ENCODE peak calls at places on chromosomes 2 and 18, in eight cellular contexts. Z, E, Y, R, W, J, V and C are unnamed samples. For H3K9me3, H3K4me1 and H3K36me3, the result is how much of the 10 kb centered on the place peaks cover.

GRCh38 chr18:57854726-57855125 is 51.6 kb upstream of the ATP8B1 start:
- DNase-seq in W (peak), J (no peak), V (no peak), R (no peak), E (no peak), Z (no peak), Y (no peak), C (no peak)

GRCh38 chr2:230176996-230177395 is 42.8 kb downstream of the SP110 start:
- DNase-seq in W (no peak), E (no peak), V (no peak), Z (no peak), Y (no peak), R (no peak), J (no peak), C (no peak)

GRCh38 chr18:67730884-67731283 is 214.4 kb upstream of the DSEL start:
- DNase-seq in E (no peak), R (no peak), J (no peak), Y (no peak), Z (no peak), W (no peak), V (no peak), C (no peak)

GRCh38 chr2:144914622-144915230 is 394.8 kb upstream of the ZEB2 start:
- DNase-seq in E (no peak), R (no peak), J (no peak), Z (peak), Y (no peak), W (no peak), V (no peak), C (no peak)

GRCh38 chr2:74267068-74267467 is 68.7 kb downstream of the MTHFD2 start:
- DNase-seq in Y (no peak), W (peak), R (no peak), Z (peak), E (no peak), V (no peak), J (peak), C (peak)

GRCh38 chr2:51031004-51031791 is 734 bp downstream of the NRXN1 start:
- DNase-seq in Z (no peak), R (no peak), Y (no peak), J (no peak), W (no peak), E (no peak), V (no peak), C (no peak)

GRCh38 chr18:55477537-55478300 is 110.3 kb downstream of the TCF4 start:
- DNase-seq in Z (peak), E (peak), W (no peak), R (no peak), V (no peak), J (no peak), Y (peak), C (peak)

GRCh38 chr2:156708051-156708450 is 271.9 kb downstream of the GPD2 start:
- DNase-seq in J (no peak), Z (peak), V (no peak), E (no peak), W (no peak), R (no peak), Y (no peak), C (no peak)

GRCh38 chr2:192030289-192030688 is 164.4 kb downstream of the TMEFF2 start:
- DNase-seq in J (no peak), W (no peak), R (no peak), E (no peak), Y (no peak), Z (no peak), V (no peak), C (no peak)

GRCh38 chr18:69557246-69557781 is 156.6 kb downstream of the DOK6 start:
- DNase-seq in R (no peak), Y (no peak), E (no peak), W (no peak), Z (no peak), V (no peak), J (no peak), C (no peak)

GRCh38 chr2:239192975-239193374 is 207.8 kb downstream of the HDAC4 start:
- DNase-seq in R (no peak), Y (no peak), J (no peak), W (no peak), Z (no peak), V (peak), E (no peak), C (no peak)

GRCh38 chr18:12434541-12434929 is 26.8 kb downstream of the PRELID3A start:
- DNase-seq in E (no peak), Z (no peak), V (no peak), R (no peak), J (no peak), W (no peak), Y (no peak), C (no peak)

GRCh38 chr18:79197531-79197930 is 128.3 kb downstream of the ATP9B start:
- DNase-seq in J (no peak), E (no peak), Z (no peak), R (no peak), Y (no peak), V (no peak), W (no peak), C (no peak)

GRCh38 chr18:76445741-76446232 is 49.3 kb downstream of the ZNF516 start:
- DNase-seq in Y (no peak), J (no peak), R (peak), W (no peak), V (no peak), Z (no peak), E (no peak), C (no peak)

GRCh38 chr18:36309436-36310391 is 12.2 kb downstream of the FHOD3 start:
- DNase-seq in J (peak), E (peak), W (no peak), Y (no peak), R (no peak), Z (peak), V (no peak), C (peak)

GRCh38 chr2:54531558-54531957 is 75.4 kb downstream of the SPTBN1 start:
- DNase-seq in V (no peak), Z (no peak), E (no peak), Y (no peak), J (peak), R (no peak), W (no peak), C (no peak)

GRCh38 chr2:239697765-239698164 is 296.9 kb upstream of the HDAC4 start:
- DNase-seq in J (no peak), W (no peak), E (no peak), V (no peak), Z (no peak), Y (no peak), R (peak), C (no peak)

GRCh38 chr2:71208756-71209155 is 18.1 kb downstream of the PAIP2B start:
- DNase-seq in W (no peak), Z (no peak), V (no peak), J (no peak), E (no peak), R (no peak), Y (no peak), C (no peak)

GRCh38 chr18:46755315-46756171 is 1.3 kb downstream of the ST8SIA5 start:
- DNase-seq in R (no peak), E (no peak), Y (no peak), J (no peak), V (no peak), Z (no peak), W (no peak), C (no peak)

GRCh38 chr2:205865794-205866490 is 183.6 kb downstream of the NRP2 start:
- DNase-seq in W (no peak), R (no peak), J (no peak), Z (no peak), Y (peak), E (no peak), V (no peak), C (peak)

GRCh38 chr2:214393796-214394195 is 17.1 kb upstream of the VWC2L start:
- DNase-seq in R (no peak), W (no peak), E (no peak), J (no peak), Y (no peak), V (no peak), Z (no peak), C (no peak)

GRCh38 chr2:181036848-181037603 is 56.6 kb downstream of the UBE2E3 start:
- DNase-seq in E (no peak), Z (no peak), Y (no peak), W (no peak), R (no peak), J (no peak), V (no peak), C (no peak)

GRCh38 chr2:150097891-150098595 is 389.4 kb downstream of the RND3 start:
- DNase-seq in Y (no peak), Z (peak), E (no peak), V (no peak), R (no peak), J (no peak), W (no peak), C (no peak)

GRCh38 chr2:117770696-117771095 is 43.8 kb upstream of the DDX18 start:
- DNase-seq in E (no peak), J (no peak), Y (no peak), R (no peak), W (no peak), Z (no peak), V (no peak), C (no peak)

GRCh38 chr18:62751341-62751821 is 36.0 kb downstream of the PHLPP1 start:
- DNase-seq in W (no peak), E (no peak), Z (no peak), Y (no peak), R (no peak), V (peak), J (no peak), C (no peak)

GRCh38 chr2:233853883-233854240 is 473 bp downstream of the HJURP start:
- DNase-seq in V (no peak), W (no peak), R (no peak), Z (no peak), J (no peak), E (no peak), Y (no peak), C (no peak)

GRCh38 chr2:8576525-8577157 is 105.2 kb upstream of the ID2 start:
- DNase-seq in Y (no peak), Z (no peak), J (no peak), V (no peak), E (no peak), W (peak), R (no peak), C (no peak)

GRCh38 chr2:151040036-151040435 is 221.6 kb downstream of the RBM43 start:
- DNase-seq in J (no peak), Z (no peak), Y (no peak), R (no peak), V (no peak), W (no peak), E (no peak), C (no peak)

GRCh38 chr2:99495461-99495860 is 5.6 kb upstream of the REV1 start:
- DNase-seq in V (no peak), W (no peak), Y (no peak), J (no peak), Z (no peak), E (no peak), R (no peak), C (no peak)

GRCh38 chr18:44452346-44452745 is 228.3 kb upstream of the SETBP1 start:
- DNase-seq in W (no peak), E (no peak), Y (no peak), R (no peak), V (no peak), J (no peak), Z (no peak), C (no peak)

GRCh38 chr18:23800902-23801301 is 111.6 kb downstream of the LAMA3 start:
- DNase-seq in Z (no peak), R (no peak), E (no peak), J (no peak), W (no peak), Y (no peak), V (no peak), C (no peak)

GRCh38 chr2:204900487-204900886 is 355.2 kb downstream of the PARD3B start:
- DNase-seq in J (no peak), Y (peak), E (no peak), Z (peak), V (no peak), W (no peak), R (no peak), C (no peak)

GRCh38 chr2:231684314-231685223 is 23.8 kb upstream of the PTMA start:
- DNase-seq in W (no peak), V (peak), Y (no peak), Z (no peak), E (peak), R (no peak), J (no peak), C (no peak)

GRCh38 chr2:219572237-219573001 is at the start of gene INHA:
- DNase-seq in R (no peak), Y (no peak), W (no peak), V (no peak), J (no peak), Z (no peak), E (no peak), C (no peak)

GRCh38 chr2:17960925-17961324 is 82.5 kb downstream of the KCNS3 start:
- DNase-seq in R (no peak), Y (no peak), E (no peak), V (no peak), J (no peak), W (no peak), Z (no peak), C (no peak)

GRCh38 chr2:63059434-63060078 is 8.9 kb downstream of the OTX1 start:
- DNase-seq in J (no peak), W (no peak), V (no peak), Z (no peak), Y (no peak), E (no peak), R (no peak), C (no peak)

GRCh38 chr2:20225294-20226151 is 593 bp upstream of the SDC1 start:
- DNase-seq in Y (peak), V (no peak), J (peak), W (peak), E (peak), R (peak), Z (peak), C (peak)

GRCh38 chr2:39359453-39360038 is 77.5 kb downstream of the MAP4K3 start:
- DNase-seq in V (no peak), E (no peak), R (no peak), Z (no peak), J (no peak), Y (no peak), W (no peak), C (no peak)
- H3K9me3 ChIP-seq in V (under half), E (under half), R (under half), Z (under half), J (under half), Y (under half), W (under half), C (under half)

GRCh38 chr2:61420986-61421546 is 49.8 kb downstream of the USP34 start:
- DNase-seq in E (no peak), V (no peak), W (no peak), R (no peak), Y (peak), Z (no peak), J (no peak), C (no peak)

GRCh38 chr2:61416871-61417645 is 53.8 kb downstream of the USP34 start:
- DNase-seq in V (no peak), Z (no peak), W (no peak), E (no peak), Y (no peak), R (no peak), J (no peak), C (no peak)

GRCh38 chr2:61419129-61419528 is 51.8 kb downstream of the USP34 start:
- DNase-seq in V (no peak), Y (no peak), J (no peak), Z (no peak), W (no peak), R (no peak), E (no peak), C (no peak)

GRCh38 chr2:61421611-61422010 is 49.3 kb downstream of the USP34 start:
- DNase-seq in W (no peak), E (no peak), Y (no peak), R (no peak), V (no peak), Z (no peak), J (no peak), C (no peak)

GRCh38 chr2:61419570-61419969 is 51.3 kb downstream of the USP34 start:
- DNase-seq in J (no peak), E (no peak), Y (no peak), W (no peak), R (no peak), V (no peak), Z (no peak), C (no peak)
- H3K4me1 ChIP-seq in J (under half), E (half or more), Y (under half), W (under half), R (under half), V (half or more), Z (under half), C (under half)

GRCh38 chr18:48934400-48934707 is 16.4 kb downstream of the SMAD7 start:
- DNase-seq in Z (no peak), W (no peak), E (no peak), Y (no peak), J (no peak), R (no peak), V (peak), C (no peak)
- H3K36me3 ChIP-seq in Z (under half), W (under half), E (under half), Y (under half), J (under half), R (under half), V (under half), C (under half)

GRCh38 chr2:182941939-182942338 is 75.5 kb upstream of the FRZB start:
- DNase-seq in W (no peak), Z (no peak), R (no peak), V (no peak), Y (no peak), E (no peak), J (no peak), C (no peak)

GRCh38 chr2:182933629-182934028 is 67.2 kb upstream of the FRZB start:
- DNase-seq in Z (no peak), E (no peak), R (no peak), J (no peak), Y (no peak), W (no peak), V (no peak), C (no peak)

GRCh38 chr2:182941121-182941713 is 74.8 kb upstream of the FRZB start:
- DNase-seq in Z (no peak), Y (no peak), E (no peak), W (no peak), J (no peak), R (no peak), V (no peak), C (peak)

GRCh38 chr2:182942756-182943155 is 76.3 kb upstream of the FRZB start:
- DNase-seq in V (no peak), J (no peak), W (no peak), R (no peak), Z (no peak), E (no peak), Y (no peak), C (no peak)

DNA sequence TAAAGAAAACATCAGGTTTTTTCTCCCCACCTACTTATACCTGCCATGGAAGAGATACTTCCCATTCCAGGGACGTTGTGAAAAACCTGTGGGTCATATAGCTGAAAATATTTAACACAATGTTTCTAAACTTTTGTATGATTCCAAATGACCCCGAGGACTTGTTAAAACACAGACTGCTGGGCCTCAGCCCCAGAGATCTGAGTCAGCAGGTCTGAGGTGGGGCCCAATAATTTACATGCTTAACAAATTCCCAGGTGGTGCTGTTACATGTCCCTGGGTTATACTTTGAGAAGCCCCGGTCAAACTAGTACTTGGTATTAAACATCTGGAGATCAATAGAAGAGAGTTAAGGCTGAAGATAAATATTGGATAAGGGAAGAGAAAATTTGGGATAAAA is 71.4 kb upstream of the FRZB start:
- DNase-seq in V (no peak), J (no peak), Y (no peak), W (no peak), Z (no peak), R (no peak), E (no peak), C (no peak)
- H3K9me3 ChIP-seq in V (under half), J (under half), Y (under half), W (under half), Z (under half), R (under half), E (under half), C (under half)

DNA sequence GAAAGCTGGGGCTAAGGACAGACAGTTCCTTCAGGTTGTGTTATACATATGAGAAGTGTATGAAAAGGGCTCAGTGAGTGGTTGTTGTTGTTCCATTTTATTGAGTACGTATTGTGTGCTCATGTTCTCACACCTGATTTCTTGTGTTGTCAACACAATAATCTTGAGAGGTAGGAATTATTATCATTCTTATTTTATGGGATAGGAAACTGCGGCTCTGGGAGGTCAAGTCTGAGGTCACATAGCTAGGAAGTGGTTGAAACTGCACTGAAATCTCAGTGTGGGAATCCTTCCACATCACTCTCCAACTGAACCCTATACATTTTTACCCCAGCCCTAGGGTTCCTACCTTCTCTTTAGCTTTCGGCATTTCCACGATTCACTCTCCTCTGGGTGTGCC is 124.2 kb upstream of the CXCR4 start:
- DNase-seq in E (no peak), R (no peak), J (no peak), Z (no peak), W (no peak), V (no peak), Y (no peak), C (no peak)
- H3K4me1 ChIP-seq in E (under half), R (under half), J (under half), Z (under half), W (under half), V (under half), Y (under half), C (under half)

DNA sequence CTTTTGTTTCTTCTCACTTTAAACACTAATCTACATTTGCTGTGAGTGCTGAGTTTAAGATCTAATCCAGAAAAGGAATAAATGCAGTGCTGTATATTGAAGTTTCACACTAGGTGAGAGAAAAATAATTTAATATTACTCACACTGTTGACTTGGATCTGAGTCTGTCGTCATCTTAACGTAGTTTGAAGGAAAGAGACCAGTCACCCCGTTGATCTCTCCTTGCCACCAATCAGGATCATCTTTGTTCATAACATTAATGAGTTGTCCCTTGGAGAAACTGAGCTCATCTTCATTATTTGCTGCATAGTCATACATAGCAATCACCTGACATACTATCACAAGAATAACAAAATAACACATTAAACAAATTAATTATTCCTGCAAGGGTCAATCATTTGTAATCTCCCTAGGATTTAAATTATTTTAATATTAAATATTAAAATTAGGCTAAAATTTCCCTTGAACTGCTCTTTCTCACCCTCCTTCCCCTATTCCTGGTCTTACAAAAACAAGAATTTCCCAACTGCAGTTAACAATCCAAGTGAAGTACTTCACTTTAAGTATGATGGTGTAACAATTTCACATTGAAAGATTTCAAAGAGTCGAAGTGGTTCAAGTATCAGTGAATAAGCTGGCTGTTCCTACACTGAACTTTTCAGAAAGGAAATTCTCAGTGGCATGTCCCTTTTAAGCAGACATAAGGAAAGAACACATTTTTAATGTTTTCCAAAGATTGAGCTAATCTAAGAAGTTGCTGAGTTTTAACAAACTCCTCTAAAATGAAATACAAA is 71.3 kb downstream of the FAM228A start:
- DNase-seq in V (no peak), W (no peak), J (no peak), Y (no peak), R (no peak), E (no peak), Z (no peak), C (no peak)
- H3K36me3 ChIP-seq in V (under half), W (under half), J (under half), Y (under half), R (under half), E (half or more), Z (under half), C (under half)